ENCODE peak calls at places on chromosomes 4 and X, in four cellular contexts. M is fibroblast of gingiva; P is fibroblast of mammary gland; I is activated T-cell treated with anti-CD3 and anti-CD28 coated beads, Interleukin-2, amount 50 U/mL, for 4 hours. V is an unnamed sample.

GRCh38 chrX:57453901-57454300 is 137.9 kb upstream of the ZXDB start:
- DNase-seq in M (no peak), I (no peak), P (peak; percentile 13), V (peak; percentile 0)

GRCh38 chr4:3174371-3175338 is 74.3 kb upstream of the MSANTD1 start:
- DNase-seq in P (no peak), M (no peak), I (no peak), V (no peak)

GRCh38 chr4:89871211-89871610 is 23.4 kb upstream of the MMRN1 start:
- DNase-seq in P (no peak), I (no peak), M (no peak), V (no peak)

GRCh38 chrX:22057667-22058066 is 25.5 kb downstream of the PHEX start:
- DNase-seq in I (no peak), P (no peak), M (no peak), V (no peak)

GRCh38 chrX:149392896-149393295 is 112.2 kb downstream of the IDS start:
- DNase-seq in P (no peak), I (no peak), M (no peak), V (peak; percentile 24)

GRCh38 chr4:101367201-101367600 is 19.9 kb upstream of the PPP3CA start:
- DNase-seq in M (peak; percentile 73), I (no peak), P (peak; percentile 84), V (no peak)

GRCh38 chr4:83699358-83699757 is 163.4 kb downstream of the GPAT3 start:
- DNase-seq in M (no peak), I (no peak), P (no peak), V (no peak)

GRCh38 chr4:173281420-173282333 is 52.5 kb downstream of the HMGB2 start:
- DNase-seq in M (no peak), P (no peak), I (no peak), V (no peak)

GRCh38 chr4:39083164-39083563 is 21.1 kb downstream of the KLHL5 start:
- DNase-seq in I (no peak), M (no peak), P (peak; percentile 38), V (no peak)